ENCODE peak calls at places on chromosome 1, in four cellular contexts. Y is HL-60, Z is K562, A is GM12878. K is an unnamed sample.
A peak's percentile ranks its signal among the peaks of the same experiment; 100 is the strongest.

GRCh38 chr1:192516776-192517297 is 58.7 kb upstream of the RGS1 start:
- DNase-seq in Z (no peak), Y (peak; percentile 88), A (peak; percentile 99), K (peak; percentile 23)

GRCh38 chr1:153697873-153698647 is 19.6 kb downstream of the NPR1 start:
- DNase-seq in Z (peak; percentile 50), Y (no peak), A (no peak), K (no peak)

GRCh38 chr1:229769006-229769405 is 143.0 kb downstream of the URB2 start:
- DNase-seq in Z (no peak), Y (no peak), A (no peak), K (no peak)

GRCh38 chr1:174815036-174815435 is 184.7 kb upstream of the CACYBP start:
- DNase-seq in Y (no peak), Z (no peak), A (peak; percentile 21), K (no peak)

GRCh38 chr1:154420172-154420571 is 15.0 kb downstream of the IL6R start:
- DNase-seq in Z (no peak), A (no peak), Y (peak; percentile 44), K (peak; percentile 54)

GRCh38 chr1:26363549-26364448 is 8.8 kb downstream of the ZNF683 start:
- DNase-seq in Y (peak; percentile 84), A (peak; percentile 16), Z (peak; percentile 90), K (peak; percentile 82)

GRCh38 chr1:36084502-36085115 is 715 bp downstream of the TEKT2 start:
- DNase-seq in Z (no peak), Y (no peak), A (no peak), K (no peak)

GRCh38 chr1:82646336-82646735 is 845.6 kb downstream of the ADGRL2 start:
- DNase-seq in Y (no peak), A (no peak), Z (no peak), K (no peak)

GRCh38 chr1:230101556-230101955 is 34.5 kb downstream of the GALNT2 start:
- DNase-seq in A (no peak), Y (no peak), Z (no peak), K (no peak)

GRCh38 chr1:201470581-201470980 is 1.6 kb upstream of the PHLDA3 start:
- DNase-seq in Z (no peak), Y (no peak), A (no peak), K (no peak)

GRCh38 chr1:63537940-63538339 is 14.6 kb downstream of the EFCAB7 start:
- DNase-seq in Z (no peak), A (no peak), Y (no peak), K (no peak)

GRCh38 chr1:99004270-99005141 is at the start of gene PLPPR5:
- DNase-seq in A (no peak), Z (no peak), Y (no peak), K (peak; percentile 9)

GRCh38 chr1:101964708-101965107 is 32.0 kb downstream of the OLFM3 start:
- DNase-seq in A (no peak), Y (no peak), Z (no peak), K (no peak)

GRCh38 chr1:36884801-36885200 is 149.5 kb downstream of the GRIK3 start:
- DNase-seq in Z (no peak), Y (no peak), A (no peak), K (no peak)

GRCh38 chr1:69743146-69743545 is 175.4 kb downstream of the LRRC7 start:
- DNase-seq in Y (no peak), Z (no peak), A (no peak), K (no peak)

GRCh38 chr1:44420535-44420934 is 15.5 kb downstream of the RNF220 start:
- DNase-seq in Z (no peak), A (no peak), Y (no peak), K (no peak)

GRCh38 chr1:59481915-59482505 is 185.1 kb downstream of the FGGY start:
- DNase-seq in A (no peak), Y (no peak), Z (no peak), K (no peak)

DNA sequence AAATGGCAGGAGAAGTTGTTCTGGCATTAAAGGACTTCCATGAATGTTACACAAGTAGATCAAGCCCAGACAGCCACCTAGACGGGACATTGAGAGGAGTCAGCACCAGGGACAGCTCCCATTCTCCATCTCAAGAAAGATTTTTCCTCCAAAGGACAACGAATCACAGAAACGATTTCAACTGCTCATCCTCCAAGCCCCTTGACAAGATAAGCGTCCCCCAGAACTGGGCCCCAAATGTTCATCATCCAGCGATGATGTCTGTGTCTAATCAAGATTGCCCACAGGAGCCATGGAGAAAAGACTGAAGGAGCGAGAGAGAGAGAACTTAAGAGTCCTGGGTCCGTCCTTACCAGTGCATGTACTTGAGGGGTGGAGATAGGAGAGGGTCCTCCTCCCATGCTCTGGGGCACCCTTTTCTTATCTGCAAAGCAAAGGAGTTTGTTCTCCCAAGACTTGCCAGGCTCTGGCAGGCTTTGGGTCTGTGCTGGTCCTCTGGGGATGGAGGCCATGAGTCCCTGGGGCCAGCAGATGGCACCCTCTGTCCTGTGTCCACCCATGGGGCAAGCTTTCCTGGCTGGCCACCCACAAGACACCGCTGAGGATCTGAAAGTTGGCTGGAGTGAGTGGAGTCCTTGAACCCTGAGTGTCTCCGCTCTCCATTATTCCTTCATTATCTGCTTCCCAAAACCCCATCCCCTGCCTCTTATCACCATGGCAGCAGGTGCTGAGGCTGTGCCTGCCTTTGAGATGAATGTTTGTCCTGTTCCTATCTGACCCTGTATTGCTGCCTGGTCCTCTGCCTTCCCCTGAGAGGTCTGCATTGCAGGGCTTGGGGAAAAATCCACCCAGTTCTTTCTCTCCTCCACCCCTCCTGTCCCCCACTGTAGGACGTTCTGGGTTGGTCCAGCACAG is 164.6 kb downstream of the ACTL8 start:
- DNase-seq in Y (peak; percentile 3), Z (peak; percentile 52), A (no peak), K (no peak)
- TF ChIP-seq SPI1 in Y (no peak), Z (no peak), A (no peak), K (no peak)

DNA sequence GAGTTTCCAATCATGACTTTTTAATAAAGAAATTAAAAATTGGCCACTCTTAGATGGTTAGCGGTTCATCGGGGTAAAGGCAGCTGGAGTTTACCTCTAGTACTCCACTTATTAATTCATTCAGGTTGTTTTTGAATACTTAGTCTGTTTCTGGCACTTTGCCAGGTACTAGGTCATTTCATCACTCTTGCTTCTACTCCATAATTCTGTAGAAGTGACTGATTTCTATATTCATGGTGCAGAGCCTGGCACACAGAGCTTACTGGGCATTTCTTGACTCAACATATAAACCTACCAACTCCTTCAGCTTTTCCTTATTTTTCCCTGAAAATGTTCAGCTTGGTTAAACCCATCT is 31.5 kb downstream of the FOXD2 start:
- DNase-seq in Z (no peak), Y (no peak), A (no peak), K (no peak)
- TF ChIP-seq SPI1 in Z (no peak), Y (no peak), A (no peak), K (no peak)

DNA sequence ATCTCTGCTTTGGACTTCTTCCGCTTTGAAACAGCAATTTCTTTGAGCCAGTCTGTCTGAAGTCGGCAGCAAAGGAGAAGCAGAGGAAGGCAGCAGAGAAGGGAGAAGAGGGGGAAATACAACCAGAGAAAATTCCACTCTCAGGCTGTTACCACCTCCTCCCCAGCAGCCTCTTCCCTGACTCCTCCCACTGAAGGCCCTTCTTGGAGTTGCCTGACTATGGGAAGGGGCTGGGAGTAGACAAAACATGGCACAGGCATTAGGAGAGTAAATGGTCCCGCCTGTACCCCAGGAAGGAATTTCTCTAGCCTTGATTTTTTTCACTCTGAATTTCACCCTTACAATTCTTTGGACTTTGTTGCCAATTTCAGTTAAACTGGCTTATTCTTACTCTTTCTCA is 26.0 kb downstream of the HSD3B2 start:
- DNase-seq in Z (no peak), A (no peak), Y (no peak), K (no peak)
- TF ChIP-seq SPI1 in Z (no peak), A (no peak), Y (no peak), K (no peak)

DNA sequence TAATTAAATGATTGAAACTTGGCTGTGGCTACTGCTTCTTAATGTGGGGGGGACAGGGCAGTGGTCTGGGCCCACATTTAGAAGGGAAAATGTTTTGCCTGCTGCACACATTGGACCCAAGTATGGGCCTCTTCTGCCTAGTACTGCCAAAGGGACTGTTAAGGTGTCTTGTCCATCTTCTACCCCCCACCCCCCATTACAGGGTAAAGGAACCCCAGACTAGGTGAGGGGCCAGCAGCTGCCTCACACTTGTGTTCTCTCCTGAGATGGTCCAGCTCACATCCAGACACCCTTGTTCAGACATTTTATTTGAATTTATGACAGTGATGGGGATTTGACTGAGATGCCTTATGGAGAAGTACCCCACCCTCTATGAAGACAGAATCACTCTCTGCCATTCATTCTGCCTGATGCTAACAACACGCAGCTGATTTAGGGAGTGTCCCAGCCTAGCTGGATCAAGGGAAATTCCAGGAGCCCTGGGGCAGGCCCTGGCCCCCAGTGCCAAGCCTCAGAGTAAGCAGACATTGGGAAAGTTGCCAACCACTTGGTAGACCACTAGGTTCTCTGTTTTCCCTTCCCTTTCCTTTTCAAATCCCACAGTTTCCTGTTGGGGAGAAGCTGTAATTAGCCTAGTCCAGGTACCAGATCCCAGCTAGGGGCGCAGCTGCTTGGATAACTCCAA is 42.1 kb downstream of the YARS1 start:
- DNase-seq in Z (no peak), A (no peak), Y (no peak), K (no peak)
- TF ChIP-seq SPI1 in Z (no peak), A (no peak), Y (no peak), K (no peak)